ENCODE peak calls at places on chromosome 18, in ten cellular contexts. D, V, J, N, Q, I, B, T, R and U are unnamed samples.

GRCh38 chr18:27901424-27902226 is 275.3 kb downstream of the CDH2 start:
- DNase-seq in D (no peak), V (no peak), J (no peak), N (no peak), Q (no peak), I (no peak), B (no peak), T (no peak), R (no peak), U (no peak)

GRCh38 chr18:61742555-61743429 is 150.0 kb downstream of the RNF152 start:
- DNase-seq in D (no peak), V (no peak), J (no peak), N (no peak), Q (no peak), I (no peak), B (no peak), T (no peak), R (no peak), U (no peak)

GRCh38 chr18:45270289-45270771 is 344.9 kb upstream of the SLC14A2 start:
- DNase-seq in D (no peak), V (no peak), J (no peak), N (no peak), Q (no peak), I (no peak), B (no peak), T (no peak), R (no peak), U (no peak)

GRCh38 chr18:4060427-4061281 is 394.5 kb downstream of the DLGAP1 start:
- DNase-seq in D (no peak), V (no peak), J (no peak), N (no peak), Q (no peak), I (no peak), B (no peak), T (no peak), R (no peak), U (no peak)

GRCh38 chr18:51149605-51150429 is 47.7 kb downstream of the MEX3C start:
- DNase-seq in D (no peak), V (peak), J (peak), N (peak), Q (peak), I (no peak), B (no peak), T (no peak), R (peak), U (peak)

GRCh38 chr18:38884050-38884449 is 1318.5 kb upstream of the CELF4 start:
- DNase-seq in D (no peak), V (no peak), J (no peak), N (no peak), Q (no peak), I (no peak), B (no peak), T (no peak), R (no peak), U (no peak)

GRCh38 chr18:43789234-43790000 is 512.1 kb upstream of the SYT4 start:
- DNase-seq in D (no peak), V (no peak), J (no peak), N (no peak), Q (no peak), I (no peak), B (no peak), T (no peak), R (no peak), U (no peak)

GRCh38 chr18:48872234-48873145 is 78.3 kb downstream of the SMAD7 start:
- DNase-seq in D (no peak), V (no peak), J (no peak), N (peak), Q (peak), I (no peak), B (no peak), T (no peak), R (no peak), U (no peak)

GRCh38 chr18:13234528-13234795 is 15.9 kb downstream of the LDLRAD4 start:
- DNase-seq in D (no peak), V (no peak), J (no peak), N (no peak), Q (no peak), I (no peak), B (no peak), T (no peak), R (no peak), U (no peak)

GRCh38 chr18:23893653-23894052 is 120.9 kb upstream of the TTC39C start:
- DNase-seq in D (no peak), V (no peak), J (no peak), N (no peak), Q (no peak), I (no peak), B (no peak), T (no peak), R (no peak), U (no peak)

GRCh38 chr18:6748241-6748640 is 18.7 kb downstream of the ARHGAP28 start:
- DNase-seq in D (no peak), V (no peak), J (no peak), N (no peak), Q (no peak), I (no peak), B (no peak), T (no peak), R (no peak), U (no peak)

GRCh38 chr18:45910405-45911023 is 56.6 kb downstream of the EPG5 start:
- DNase-seq in D (peak), V (peak), J (peak), N (peak), Q (peak), I (peak), B (peak), T (peak), R (peak), U (peak)

GRCh38 chr18:23616258-23616657 is 30.0 kb upstream of the NPC1 start:
- DNase-seq in D (no peak), V (no peak), J (no peak), N (no peak), Q (no peak), I (no peak), B (no peak), T (no peak), R (no peak), U (no peak)

GRCh38 chr18:11607897-11608296 is 1.5 kb upstream of the SLC35G4 start:
- DNase-seq in D (no peak), V (no peak), J (no peak), N (no peak), Q (no peak), I (no peak), B (no peak), T (no peak), R (no peak), U (no peak)

GRCh38 chr18:23864620-23865019 is 149.9 kb upstream of the TTC39C start:
- DNase-seq in D (no peak), V (peak), J (no peak), N (no peak), Q (no peak), I (no peak), B (no peak), T (no peak), R (peak), U (no peak)

GRCh38 chr18:45232058-45232457 is 383.2 kb upstream of the SLC14A2 start:
- DNase-seq in D (no peak), V (no peak), J (no peak), N (no peak), Q (no peak), I (no peak), B (no peak), T (no peak), R (no peak), U (no peak)